ENCODE peak calls at places on chromosomes 13 and 19, in eight cellular contexts. V is cardiac fibroblast, C is NCI-H82, A is caudate nucleus, D is GM06990, O is body of pancreas, N is coronary artery, J is H9. K is an unnamed sample.

GRCh38 chr19:35585844-35586243 is at the start of gene PMIS2:
- DNase-seq in V (peak; percentile 12), C (peak; percentile 81), A (no peak), J (peak; percentile 65), O (peak; percentile 30), N (no peak), D (no peak), K (no peak)

GRCh38 chr13:106187501-106187900 is 348.0 kb downstream of the EFNB2 start:
- DNase-seq in C (no peak), N (no peak), O (no peak), J (no peak), A (no peak), V (peak; percentile 67), D (no peak), K (no peak)

GRCh38 chr19:4534836-4535658 is at the start of gene PLIN5:
- DNase-seq in V (peak; percentile 43), C (peak; percentile 91), D (peak; percentile 54), N (no peak), A (peak; percentile 18), J (peak; percentile 95), O (peak; percentile 99), K (peak; percentile 47)

GRCh38 chr19:34066007-34066656 is 106.2 kb upstream of the LSM14A start:
- DNase-seq in D (no peak), J (no peak), O (no peak), C (no peak), A (no peak), N (no peak), V (no peak), K (no peak)

GRCh38 chr19:21838646-21839045 is 2.7 kb upstream of the ZNF43 start:
- DNase-seq in O (no peak), V (no peak), D (no peak), A (no peak), N (no peak), C (no peak), J (no peak), K (no peak)

GRCh38 chr19:5892772-5893275 is 10.8 kb downstream of the NDUFA11 start:
- DNase-seq in C (no peak), V (no peak), N (no peak), J (no peak), D (no peak), O (no peak), A (no peak), K (no peak)

GRCh38 chr13:100537486-100537885 is 51.1 kb downstream of the GGACT start:
- DNase-seq in N (peak; percentile 55), A (no peak), V (no peak), O (no peak), C (no peak), D (no peak), J (no peak), K (no peak)

GRCh38 chr19:49877020-49877878 is at the start of the genes AKT1S1 and TBC1D17:
- DNase-seq in O (peak; percentile 99), N (peak; percentile 100), A (peak; percentile 100), D (peak; percentile 100), V (peak; percentile 100), J (peak; percentile 99), C (peak; percentile 100), K (peak; percentile 99)

GRCh38 chr19:7868671-7869452 is 5.3 kb downstream of the PRR36 start:
- DNase-seq in C (peak; percentile 90), A (peak; percentile 70), D (peak; percentile 91), O (peak; percentile 91), J (peak; percentile 93), N (no peak), V (peak; percentile 67), K (peak; percentile 56)

GRCh38 chr13:93029536-93029935 is 197.1 kb upstream of the GPC6 start:
- DNase-seq in A (no peak), D (no peak), C (no peak), J (no peak), V (peak; percentile 59), O (no peak), N (no peak), K (no peak)

GRCh38 chr19:50639121-50640112 is at the start of gene SYT3:
- DNase-seq in O (peak; percentile 65), C (peak; percentile 72), V (peak; percentile 28), A (peak; percentile 69), N (no peak), J (peak; percentile 78), D (no peak), K (peak; percentile 20)

GRCh38 chr19:12668937-12669271 is 2.3 kb downstream of the WDR83 start:
- DNase-seq in J (no peak), A (peak; percentile 78), V (peak; percentile 57), C (no peak), O (peak; percentile 48), N (no peak), D (no peak), K (peak; percentile 72)

GRCh38 chr19:7881910-7882309 is 6.4 kb upstream of the LRRC8E start:
- DNase-seq in C (no peak), V (no peak), A (no peak), D (no peak), O (no peak), N (no peak), J (no peak), K (no peak)

GRCh38 chr19:47132522-47132852 is 1.9 kb downstream of the SAE1 start:
- DNase-seq in C (no peak), O (no peak), N (no peak), J (no peak), A (no peak), V (no peak), D (no peak), K (no peak)

GRCh38 chr19:35531291-35531690 is 2.0 kb upstream of the GAPDHS start:
- DNase-seq in D (no peak), V (no peak), A (no peak), O (no peak), C (no peak), J (no peak), N (no peak), K (no peak)

GRCh38 chr19:17889609-17890214 is 18.0 kb downstream of the SLC5A5 start:
- DNase-seq in C (no peak), D (no peak), O (peak; percentile 47), J (peak; percentile 77), A (no peak), V (peak; percentile 56), N (no peak), K (no peak)

GRCh38 chr13:30798776-30799625 is 63.7 kb downstream of the ALOX5AP start:
- DNase-seq in N (no peak), A (no peak), J (no peak), V (peak; percentile 13), C (no peak), O (no peak), D (no peak), K (no peak)

GRCh38 chr19:32868206-32868950 is 1.2 kb downstream of the SLC7A9 start:
- DNase-seq in J (no peak), O (no peak), D (no peak), V (no peak), N (no peak), A (no peak), C (no peak), K (no peak)

GRCh38 chr19:13629687-13630357 is 123.5 kb upstream of the CACNA1A start:
- DNase-seq in O (no peak), A (no peak), N (no peak), D (no peak), C (no peak), V (peak; percentile 64), J (no peak), K (no peak)

GRCh38 chr19:35246466-35247096 is 2.2 kb upstream of the LSR start:
- DNase-seq in D (no peak), O (no peak), J (no peak), N (no peak), A (no peak), C (no peak), V (no peak), K (no peak)

GRCh38 chr19:5131866-5132561 is 163.1 kb downstream of the KDM4B start:
- DNase-seq in C (no peak), J (no peak), A (no peak), V (no peak), N (no peak), O (no peak), D (peak; percentile 49), K (no peak)

GRCh38 chr19:51663650-51664049 is 17.0 kb upstream of the SIGLEC14 start:
- DNase-seq in O (no peak), V (no peak), D (no peak), N (no peak), J (no peak), C (no peak), A (no peak), K (no peak)

GRCh38 chr19:17598953-17599352 is 43.5 kb downstream of the COLGALT1 start:
- DNase-seq in O (no peak), D (no peak), J (no peak), A (no peak), N (no peak), V (no peak), C (no peak), K (no peak)

GRCh38 chr13:46489586-46490023 is 63.4 kb upstream of the LRCH1 start:
- DNase-seq in N (peak; percentile 83), O (no peak), D (no peak), J (no peak), V (peak; percentile 95), A (no peak), C (no peak), K (no peak)

GRCh38 chr13:110265682-110266430 is 41.1 kb downstream of the COL4A1 start:
- DNase-seq in A (no peak), N (peak; percentile 95), D (no peak), V (no peak), J (no peak), O (no peak), C (no peak), K (no peak)

GRCh38 chr13:109584844-109585361 is 201.5 kb downstream of the IRS2 start:
- DNase-seq in N (no peak), C (no peak), O (no peak), V (no peak), J (no peak), A (no peak), D (no peak), K (no peak)

K was measured in anterior cingulate cortex.